ENCODE peak calls at places on chromosome 19, in six cellular contexts. H, M, K, P, E and A are unnamed samples.

GRCh38 chr19:14002571-14003278 is 3.4 kb downstream of the RFX1 start:
- DNase-seq in E (no peak), K (no peak), H (no peak), M (peak), P (no peak), A (no peak)

GRCh38 chr19:40523322-40524047 is 53.2 kb upstream of the SHKBP1 start:
- DNase-seq in E (no peak), M (peak), H (peak), P (peak), K (peak), A (peak)

GRCh38 chr19:11321206-11322126 is 18.0 kb downstream of the RAB3D start:
- DNase-seq in E (no peak), K (no peak), M (no peak), P (no peak), H (no peak), A (no peak)

GRCh38 chr19:2969104-2969504 is 8.3 kb upstream of the TLE6 start:
- DNase-seq in E (no peak), M (peak), P (peak), K (peak), H (peak), A (no peak)

GRCh38 chr19:21202865-21203494 is 61.1 kb downstream of the ZNF431 start:
- DNase-seq in K (peak), E (no peak), P (no peak), M (no peak), H (no peak), A (no peak)

GRCh38 chr19:10289836-10290438 is at the start of gene ICAM5:
- DNase-seq in P (no peak), E (no peak), M (no peak), H (no peak), K (no peak), A (no peak)

GRCh38 chr19:28710278-28710677 is 502.7 kb downstream of the UQCRFS1 start:
- DNase-seq in K (peak), E (no peak), H (no peak), M (no peak), P (no peak), A (no peak)

GRCh38 chr19:7004313-7004931 is 16.8 kb downstream of the MBD3L2B start:
- DNase-seq in M (no peak), K (no peak), P (no peak), E (no peak), H (no peak), A (no peak)

GRCh38 chr19:22784051-22784450 is at the start of gene ZNF99:
- DNase-seq in H (peak), E (peak), M (peak), P (peak), K (no peak), A (peak)

GRCh38 chr19:40663712-40664692 is 26.4 kb downstream of the NUMBL start:
- DNase-seq in H (no peak), M (peak), K (peak), P (no peak), E (no peak), A (no peak)

GRCh38 chr19:28615546-28615916 is 597.4 kb downstream of the UQCRFS1 start:
- DNase-seq in K (no peak), M (no peak), E (no peak), H (no peak), P (no peak), A (no peak)

GRCh38 chr19:19179548-19180441 is 9.7 kb upstream of the MEF2B start:
- DNase-seq in M (no peak), K (no peak), P (no peak), H (no peak), E (no peak), A (no peak)

GRCh38 chr19:34662919-34663318 is 14.0 kb downstream of the SCGB2B2 start:
- DNase-seq in E (no peak), P (no peak), M (no peak), K (peak), H (no peak), A (no peak)

GRCh38 chr19:43532571-43532961 is 422 bp upstream of the ZNF575 start:
- DNase-seq in E (peak), M (no peak), P (peak), H (peak), K (no peak), A (no peak)